ENCODE peak calls at places on chromosomes 1 and 21, in nine cellular contexts. One of them, this sample, is unnamed.

GRCh38 chr1:171196351-171196750 is 11.3 kb downstream of the FMO2 start:
- DNase-seq in stimulated activated CD4-positive, alpha-beta T cell treated with anti-CD3 and anti-CD28 coated beads, Interleukin-1b, Interleukin-23, amount 100 ng/mL, for 24 hours: no peak
- DNase-seq in cardiac fibroblast: no peak
- DNase-seq in CD14-positive monocyte: no peak
- DNase-seq in mucosa of descending colon: no peak
- DNase-seq in endothelial cell of umbilical vein: no peak
- DNase-seq in SW480: no peak
- DNase-seq in MM.1S: no peak
- DNase-seq in HTR-8/SVneo: no peak
- DNase-seq in this sample: no peak

GRCh38 chr1:162847839-162848453 is 13.0 kb downstream of the CCDC190 start:
- DNase-seq in HTR-8/SVneo: peak; percentile 44
- DNase-seq in endothelial cell of umbilical vein: peak; percentile 78
- DNase-seq in CD14-positive monocyte: peak; percentile 67
- DNase-seq in mucosa of descending colon: peak; percentile 87
- DNase-seq in SW480: peak; percentile 45
- DNase-seq in stimulated activated CD4-positive, alpha-beta T cell treated with anti-CD3 and anti-CD28 coated beads, Interleukin-1b, Interleukin-23, amount 100 ng/mL, for 24 hours: peak; percentile 66
- DNase-seq in cardiac fibroblast: peak; percentile 87
- DNase-seq in MM.1S: peak; percentile 91
- DNase-seq in this sample: peak; percentile 86

GRCh38 chr1:81435175-81435574 is 365.6 kb upstream of the ADGRL2 start:
- DNase-seq in endothelial cell of umbilical vein: no peak
- DNase-seq in MM.1S: no peak
- DNase-seq in cardiac fibroblast: peak; percentile 11
- DNase-seq in HTR-8/SVneo: no peak
- DNase-seq in SW480: no peak
- DNase-seq in stimulated activated CD4-positive, alpha-beta T cell treated with anti-CD3 and anti-CD28 coated beads, Interleukin-1b, Interleukin-23, amount 100 ng/mL, for 24 hours: no peak
- DNase-seq in CD14-positive monocyte: no peak
- DNase-seq in mucosa of descending colon: no peak
- DNase-seq in this sample: no peak

GRCh38 chr1:19096990-19097389 is 113.1 kb downstream of the UBR4 start:
- DNase-seq in cardiac fibroblast: no peak
- DNase-seq in SW480: no peak
- DNase-seq in MM.1S: no peak
- DNase-seq in mucosa of descending colon: no peak
- DNase-seq in endothelial cell of umbilical vein: no peak
- DNase-seq in CD14-positive monocyte: no peak
- DNase-seq in HTR-8/SVneo: no peak
- DNase-seq in stimulated activated CD4-positive, alpha-beta T cell treated with anti-CD3 and anti-CD28 coated beads, Interleukin-1b, Interleukin-23, amount 100 ng/mL, for 24 hours: no peak
- DNase-seq in this sample: no peak

GRCh38 chr21:36628096-36628495 is 70.8 kb upstream of the SIM2 start:
- DNase-seq in cardiac fibroblast: no peak
- DNase-seq in HTR-8/SVneo: no peak
- DNase-seq in endothelial cell of umbilical vein: no peak
- DNase-seq in SW480: no peak
- DNase-seq in mucosa of descending colon: no peak
- DNase-seq in stimulated activated CD4-positive, alpha-beta T cell treated with anti-CD3 and anti-CD28 coated beads, Interleukin-1b, Interleukin-23, amount 100 ng/mL, for 24 hours: no peak
- DNase-seq in MM.1S: no peak
- DNase-seq in CD14-positive monocyte: no peak
- DNase-seq in this sample: no peak

GRCh38 chr1:44849575-44850132 is 6.6 kb upstream of the PTCH2 start:
- DNase-seq in HTR-8/SVneo: no peak
- DNase-seq in SW480: no peak
- DNase-seq in endothelial cell of umbilical vein: no peak
- DNase-seq in cardiac fibroblast: no peak
- DNase-seq in stimulated activated CD4-positive, alpha-beta T cell treated with anti-CD3 and anti-CD28 coated beads, Interleukin-1b, Interleukin-23, amount 100 ng/mL, for 24 hours: no peak
- DNase-seq in CD14-positive monocyte: no peak
- DNase-seq in MM.1S: no peak
- DNase-seq in mucosa of descending colon: no peak
- DNase-seq in this sample: no peak

GRCh38 chr1:91749690-91750335 is 136.1 kb downstream of the TGFBR3 start:
- DNase-seq in SW480: no peak
- DNase-seq in HTR-8/SVneo: no peak
- DNase-seq in cardiac fibroblast: no peak
- DNase-seq in MM.1S: no peak
- DNase-seq in endothelial cell of umbilical vein: no peak
- DNase-seq in stimulated activated CD4-positive, alpha-beta T cell treated with anti-CD3 and anti-CD28 coated beads, Interleukin-1b, Interleukin-23, amount 100 ng/mL, for 24 hours: no peak
- DNase-seq in CD14-positive monocyte: no peak
- DNase-seq in mucosa of descending colon: no peak
- DNase-seq in this sample: no peak

GRCh38 chr1:47937586-47937985 is 59.6 kb downstream of the TRABD2B start:
- DNase-seq in mucosa of descending colon: no peak
- DNase-seq in CD14-positive monocyte: no peak
- DNase-seq in stimulated activated CD4-positive, alpha-beta T cell treated with anti-CD3 and anti-CD28 coated beads, Interleukin-1b, Interleukin-23, amount 100 ng/mL, for 24 hours: no peak
- DNase-seq in cardiac fibroblast: no peak
- DNase-seq in endothelial cell of umbilical vein: no peak
- DNase-seq in HTR-8/SVneo: no peak
- DNase-seq in MM.1S: no peak
- DNase-seq in SW480: no peak
- DNase-seq in this sample: no peak

GRCh38 chr1:209428241-209428921 is 155.1 kb upstream of the CAMK1G start:
- DNase-seq in HTR-8/SVneo: no peak
- DNase-seq in CD14-positive monocyte: no peak
- DNase-seq in mucosa of descending colon: no peak
- DNase-seq in SW480: no peak
- DNase-seq in MM.1S: peak; percentile 41
- DNase-seq in endothelial cell of umbilical vein: no peak
- DNase-seq in cardiac fibroblast: no peak
- DNase-seq in stimulated activated CD4-positive, alpha-beta T cell treated with anti-CD3 and anti-CD28 coated beads, Interleukin-1b, Interleukin-23, amount 100 ng/mL, for 24 hours: no peak
- DNase-seq in this sample: no peak

GRCh38 chr1:110875216-110875731 is 2.3 kb downstream of the CD53 start:
- DNase-seq in MM.1S: peak; percentile 53
- DNase-seq in SW480: no peak
- DNase-seq in CD14-positive monocyte: peak; percentile 45
- DNase-seq in mucosa of descending colon: peak; percentile 20
- DNase-seq in HTR-8/SVneo: no peak
- DNase-seq in cardiac fibroblast: no peak
- DNase-seq in stimulated activated CD4-positive, alpha-beta T cell treated with anti-CD3 and anti-CD28 coated beads, Interleukin-1b, Interleukin-23, amount 100 ng/mL, for 24 hours: peak; percentile 37
- DNase-seq in endothelial cell of umbilical vein: no peak
- DNase-seq in this sample: no peak

GRCh38 chr1:176604461-176604860 is 141.5 kb downstream of the PAPPA2 start:
- DNase-seq in CD14-positive monocyte: no peak
- DNase-seq in mucosa of descending colon: no peak
- DNase-seq in HTR-8/SVneo: no peak
- DNase-seq in endothelial cell of umbilical vein: no peak
- DNase-seq in MM.1S: no peak
- DNase-seq in cardiac fibroblast: no peak
- DNase-seq in stimulated activated CD4-positive, alpha-beta T cell treated with anti-CD3 and anti-CD28 coated beads, Interleukin-1b, Interleukin-23, amount 100 ng/mL, for 24 hours: no peak
- DNase-seq in SW480: no peak
- DNase-seq in this sample: no peak

GRCh38 chr1:183569141-183569540 is 21.1 kb downstream of the NCF2 start:
- DNase-seq in CD14-positive monocyte: no peak
- DNase-seq in stimulated activated CD4-positive, alpha-beta T cell treated with anti-CD3 and anti-CD28 coated beads, Interleukin-1b, Interleukin-23, amount 100 ng/mL, for 24 hours: no peak
- DNase-seq in endothelial cell of umbilical vein: no peak
- DNase-seq in cardiac fibroblast: no peak
- DNase-seq in HTR-8/SVneo: peak; percentile 26
- DNase-seq in MM.1S: no peak
- DNase-seq in mucosa of descending colon: no peak
- DNase-seq in SW480: peak; percentile 21
- DNase-seq in this sample: no peak

GRCh38 chr1:82485591-82486369 is 685.0 kb downstream of the ADGRL2 start:
- DNase-seq in CD14-positive monocyte: no peak
- DNase-seq in endothelial cell of umbilical vein: no peak
- DNase-seq in cardiac fibroblast: peak; percentile 20
- DNase-seq in HTR-8/SVneo: peak; percentile 6
- DNase-seq in SW480: peak; percentile 2
- DNase-seq in stimulated activated CD4-positive, alpha-beta T cell treated with anti-CD3 and anti-CD28 coated beads, Interleukin-1b, Interleukin-23, amount 100 ng/mL, for 24 hours: no peak
- DNase-seq in MM.1S: no peak
- DNase-seq in mucosa of descending colon: peak; percentile 28
- DNase-seq in this sample: no peak

GRCh38 chr1:214002472-214002871 is 14.7 kb downstream of the PROX1 start:
- DNase-seq in stimulated activated CD4-positive, alpha-beta T cell treated with anti-CD3 and anti-CD28 coated beads, Interleukin-1b, Interleukin-23, amount 100 ng/mL, for 24 hours: no peak
- DNase-seq in cardiac fibroblast: peak; percentile 51
- DNase-seq in MM.1S: no peak
- DNase-seq in CD14-positive monocyte: no peak
- DNase-seq in mucosa of descending colon: no peak
- DNase-seq in endothelial cell of umbilical vein: peak; percentile 95
- DNase-seq in HTR-8/SVneo: no peak
- DNase-seq in SW480: no peak
- DNase-seq in this sample: no peak

GRCh38 chr1:78292361-78292760 is 198.4 kb upstream of the PTGFR start:
- DNase-seq in CD14-positive monocyte: no peak
- DNase-seq in stimulated activated CD4-positive, alpha-beta T cell treated with anti-CD3 and anti-CD28 coated beads, Interleukin-1b, Interleukin-23, amount 100 ng/mL, for 24 hours: no peak
- DNase-seq in HTR-8/SVneo: no peak
- DNase-seq in SW480: no peak
- DNase-seq in endothelial cell of umbilical vein: no peak
- DNase-seq in cardiac fibroblast: peak; percentile 33
- DNase-seq in mucosa of descending colon: no peak
- DNase-seq in MM.1S: no peak
- DNase-seq in this sample: no peak

GRCh38 chr1:71088645-71089287 is 7.9 kb upstream of the ZRANB2 start:
- DNase-seq in endothelial cell of umbilical vein: no peak
- DNase-seq in mucosa of descending colon: peak; percentile 60
- DNase-seq in SW480: no peak
- DNase-seq in HTR-8/SVneo: no peak
- DNase-seq in CD14-positive monocyte: no peak
- DNase-seq in stimulated activated CD4-positive, alpha-beta T cell treated with anti-CD3 and anti-CD28 coated beads, Interleukin-1b, Interleukin-23, amount 100 ng/mL, for 24 hours: no peak
- DNase-seq in cardiac fibroblast: no peak
- DNase-seq in MM.1S: no peak
- DNase-seq in this sample: no peak

GRCh38 chr1:150160964-150161626 is 11.4 kb downstream of the PLEKHO1 start:
- DNase-seq in endothelial cell of umbilical vein: no peak
- DNase-seq in MM.1S: peak; percentile 23
- DNase-seq in mucosa of descending colon: no peak
- DNase-seq in cardiac fibroblast: no peak
- DNase-seq in CD14-positive monocyte: no peak
- DNase-seq in stimulated activated CD4-positive, alpha-beta T cell treated with anti-CD3 and anti-CD28 coated beads, Interleukin-1b, Interleukin-23, amount 100 ng/mL, for 24 hours: no peak
- DNase-seq in HTR-8/SVneo: no peak
- DNase-seq in SW480: no peak
- DNase-seq in this sample: no peak

GRCh38 chr1:63705058-63705457 is 68.8 kb upstream of the ROR1 start:
- DNase-seq in MM.1S: no peak
- DNase-seq in HTR-8/SVneo: no peak
- DNase-seq in mucosa of descending colon: peak; percentile 58
- DNase-seq in stimulated activated CD4-positive, alpha-beta T cell treated with anti-CD3 and anti-CD28 coated beads, Interleukin-1b, Interleukin-23, amount 100 ng/mL, for 24 hours: no peak
- DNase-seq in cardiac fibroblast: no peak
- DNase-seq in endothelial cell of umbilical vein: no peak
- DNase-seq in CD14-positive monocyte: no peak
- DNase-seq in SW480: no peak
- DNase-seq in this sample: no peak

GRCh38 chr21:29235714-29236197 is 63.0 kb upstream of the BACH1 start:
- DNase-seq in HTR-8/SVneo: no peak
- DNase-seq in MM.1S: peak; percentile 70
- DNase-seq in stimulated activated CD4-positive, alpha-beta T cell treated with anti-CD3 and anti-CD28 coated beads, Interleukin-1b, Interleukin-23, amount 100 ng/mL, for 24 hours: no peak
- DNase-seq in SW480: no peak
- DNase-seq in cardiac fibroblast: no peak
- DNase-seq in CD14-positive monocyte: no peak
- DNase-seq in endothelial cell of umbilical vein: no peak
- DNase-seq in mucosa of descending colon: no peak
- DNase-seq in this sample: no peak

GRCh38 chr1:190679444-190679843 is 201.8 kb upstream of the BRINP3 start:
- DNase-seq in endothelial cell of umbilical vein: peak; percentile 54
- DNase-seq in CD14-positive monocyte: no peak
- DNase-seq in stimulated activated CD4-positive, alpha-beta T cell treated with anti-CD3 and anti-CD28 coated beads, Interleukin-1b, Interleukin-23, amount 100 ng/mL, for 24 hours: no peak
- DNase-seq in mucosa of descending colon: no peak
- DNase-seq in MM.1S: no peak
- DNase-seq in SW480: no peak
- DNase-seq in cardiac fibroblast: no peak
- DNase-seq in HTR-8/SVneo: no peak
- DNase-seq in this sample: no peak

GRCh38 chr1:162678439-162678838 is 46.2 kb downstream of the DDR2 start:
- DNase-seq in stimulated activated CD4-positive, alpha-beta T cell treated with anti-CD3 and anti-CD28 coated beads, Interleukin-1b, Interleukin-23, amount 100 ng/mL, for 24 hours: no peak
- DNase-seq in CD14-positive monocyte: no peak
- DNase-seq in SW480: no peak
- DNase-seq in MM.1S: no peak
- DNase-seq in endothelial cell of umbilical vein: peak; percentile 53
- DNase-seq in cardiac fibroblast: peak; percentile 74
- DNase-seq in mucosa of descending colon: no peak
- DNase-seq in HTR-8/SVneo: peak; percentile 30
- DNase-seq in this sample: no peak

GRCh38 chr1:207824691-207825090 is 72.8 kb downstream of the CD46 start:
- DNase-seq in mucosa of descending colon: peak; percentile 45
- DNase-seq in SW480: no peak
- DNase-seq in stimulated activated CD4-positive, alpha-beta T cell treated with anti-CD3 and anti-CD28 coated beads, Interleukin-1b, Interleukin-23, amount 100 ng/mL, for 24 hours: no peak
- DNase-seq in cardiac fibroblast: peak; percentile 74
- DNase-seq in endothelial cell of umbilical vein: no peak
- DNase-seq in MM.1S: no peak
- DNase-seq in CD14-positive monocyte: no peak
- DNase-seq in HTR-8/SVneo: no peak
- DNase-seq in this sample: no peak

GRCh38 chr1:107782192-107782845 is 182.7 kb downstream of the VAV3 start:
- DNase-seq in endothelial cell of umbilical vein: peak; percentile 71
- DNase-seq in stimulated activated CD4-positive, alpha-beta T cell treated with anti-CD3 and anti-CD28 coated beads, Interleukin-1b, Interleukin-23, amount 100 ng/mL, for 24 hours: no peak
- DNase-seq in MM.1S: peak; percentile 26
- DNase-seq in CD14-positive monocyte: no peak
- DNase-seq in cardiac fibroblast: peak; percentile 74
- DNase-seq in HTR-8/SVneo: peak; percentile 9
- DNase-seq in mucosa of descending colon: peak; percentile 76
- DNase-seq in SW480: peak; percentile 34
- DNase-seq in this sample: no peak

GRCh38 chr1:93878501-93878888 is 511 bp downstream of the DNTTIP2 start:
- DNase-seq in cardiac fibroblast: peak; percentile 7
- DNase-seq in stimulated activated CD4-positive, alpha-beta T cell treated with anti-CD3 and anti-CD28 coated beads, Interleukin-1b, Interleukin-23, amount 100 ng/mL, for 24 hours: peak; percentile 51
- DNase-seq in MM.1S: peak; percentile 30
- DNase-seq in mucosa of descending colon: peak; percentile 62
- DNase-seq in SW480: peak; percentile 38
- DNase-seq in HTR-8/SVneo: peak; percentile 7
- DNase-seq in CD14-positive monocyte: peak; percentile 86
- DNase-seq in endothelial cell of umbilical vein: peak; percentile 44
- DNase-seq in this sample: peak; percentile 73

GRCh38 chr1:205600085-205600484 is 31.7 kb downstream of the ELK4 start:
- DNase-seq in CD14-positive monocyte: no peak
- DNase-seq in cardiac fibroblast: peak; percentile 73
- DNase-seq in endothelial cell of umbilical vein: peak; percentile 94
- DNase-seq in MM.1S: no peak
- DNase-seq in SW480: no peak
- DNase-seq in stimulated activated CD4-positive, alpha-beta T cell treated with anti-CD3 and anti-CD28 coated beads, Interleukin-1b, Interleukin-23, amount 100 ng/mL, for 24 hours: no peak
- DNase-seq in mucosa of descending colon: no peak
- DNase-seq in HTR-8/SVneo: no peak
- DNase-seq in this sample: no peak